ENCODE peak calls at places on chromosomes 4 and X, in six cellular contexts. M is A549, X is GM23338, T is K562, P is Panc1, R is HepG2. L is an unnamed sample.

GRCh38 chr4:1899149-1900086 is 28.2 kb downstream of the NSD2 start:
- DNase-seq in M (peak), X (peak), T (peak), P (peak), R (peak), L (peak)

GRCh38 chr4:182875471-182875870 is 41.7 kb downstream of the DCTD start:
- DNase-seq in M (no peak), X (no peak), T (no peak), P (no peak), R (no peak), L (no peak)

GRCh38 chrX:151938172-151938571 is 25.5 kb downstream of the MAGEA4 start:
- DNase-seq in M (no peak), X (no peak), T (no peak), P (no peak), R (no peak), L (no peak)

GRCh38 chrX:131951166-131951565 is 71.9 kb upstream of the STK26 start:
- DNase-seq in M (no peak), X (no peak), T (no peak), P (no peak), R (no peak), L (no peak)

GRCh38 chr4:155807021-155807420 is 48.2 kb downstream of the GUCY1B1 start:
- DNase-seq in M (no peak), X (no peak), T (no peak), P (no peak), R (no peak), L (no peak)

GRCh38 chrX:102697506-102697905 is 14.7 kb upstream of the GPRASP2 start:
- DNase-seq in M (no peak), X (no peak), T (no peak), P (no peak), R (no peak), L (no peak)

GRCh38 chr4:156896536-156896935 is 75.1 kb downstream of the PDGFC start:
- DNase-seq in M (no peak), X (no peak), T (no peak), P (no peak), R (no peak), L (no peak)

GRCh38 chrX:791479-792034 is 161.0 kb downstream of the SHOX start:
- DNase-seq in M (no peak), X (peak), T (no peak), P (no peak), R (no peak), L (no peak)

GRCh38 chr4:185911556-185912064 is 99.6 kb upstream of the SORBS2 start:
- DNase-seq in M (no peak), X (no peak), T (no peak), P (no peak), R (no peak), L (no peak)

GRCh38 chr4:2913168-2913567 is 50.0 kb downstream of the NOP14 start:
- DNase-seq in M (no peak), X (no peak), T (no peak), P (no peak), R (no peak), L (no peak)

GRCh38 chrX:130091976-130092522 is 18.2 kb downstream of the ELF4 start:
- DNase-seq in M (no peak), X (peak), T (peak), P (no peak), R (peak), L (peak)

GRCh38 chrX:149996515-149996914 is 58.2 kb upstream of the EOLA2 start:
- DNase-seq in M (no peak), X (no peak), T (no peak), P (no peak), R (peak), L (no peak)

GRCh38 chrX:149992918-149993317 is 54.6 kb upstream of the EOLA2 start:
- DNase-seq in M (no peak), X (no peak), T (no peak), P (no peak), R (no peak), L (no peak)

DNA sequence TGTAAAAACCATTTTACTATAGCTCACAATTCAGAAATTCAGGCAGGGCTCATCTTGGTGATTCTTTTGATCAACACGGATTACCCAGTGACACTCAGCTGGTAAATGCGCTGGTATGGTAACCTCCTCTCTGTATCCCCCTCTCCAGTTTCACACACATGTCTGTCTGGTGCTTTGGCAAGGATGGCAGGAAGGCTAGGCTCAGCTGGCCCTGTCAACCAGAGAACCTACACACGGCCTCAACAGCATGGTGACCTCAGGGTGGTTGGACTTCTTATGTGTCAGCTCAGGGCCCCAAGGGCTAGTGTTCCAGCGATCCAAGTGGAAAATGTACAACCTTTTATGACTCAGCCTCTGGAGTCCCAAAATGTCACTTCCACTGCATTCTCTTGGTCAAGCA is 55.7 kb upstream of the EOLA2 start:
- DNase-seq in M (no peak), X (no peak), T (no peak), P (no peak), R (no peak), L (no peak)
- H3K27ac ChIP-seq in M (no peak), X (no peak), T (no peak), P (no peak), R (no peak), L (no peak)

GRCh38 chr4:124913237-124913636 is 200.7 kb upstream of the ANKRD50 start:
- DNase-seq in M (no peak), X (peak), T (no peak), P (no peak), R (no peak), L (no peak)

GRCh38 chr4:124910327-124910726 is 197.8 kb upstream of the ANKRD50 start:
- DNase-seq in M (no peak), X (no peak), T (no peak), P (no peak), R (no peak), L (no peak)

GRCh38 chr4:124903995-124904722 is 191.6 kb upstream of the ANKRD50 start:
- DNase-seq in M (peak), X (peak), T (no peak), P (no peak), R (no peak), L (no peak)

GRCh38 chr4:124904723-124905390 is 192.3 kb upstream of the ANKRD50 start:
- DNase-seq in M (no peak), X (no peak), T (no peak), P (no peak), R (no peak), L (no peak)

DNA sequence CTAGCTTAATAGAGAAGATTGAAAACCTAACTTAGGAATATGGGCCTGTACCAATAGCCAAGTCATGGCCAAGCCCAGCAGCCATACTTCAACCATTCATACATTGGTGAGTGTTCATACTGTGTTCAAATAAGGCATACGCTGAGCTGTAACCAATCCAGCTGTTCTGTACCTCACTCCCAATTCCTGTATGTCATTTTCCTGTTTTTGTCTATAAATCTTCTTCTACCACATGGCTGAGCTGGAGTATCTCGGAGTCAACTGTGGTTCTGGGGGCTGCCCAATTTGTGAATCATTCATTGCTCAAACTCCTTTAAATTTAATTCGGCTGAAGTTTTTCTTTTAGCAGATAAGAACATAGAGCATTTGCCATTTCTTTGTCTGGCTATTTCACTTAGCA is 195.3 kb upstream of the ANKRD50 start:
- DNase-seq in M (no peak), X (no peak), T (no peak), P (no peak), R (no peak), L (no peak)
- TF ChIP-seq REST in M (no peak), X (no peak), T (no peak), P (no peak), R (no peak), L (no peak)

GRCh38 chr4:114180481-114180880 is 201.0 kb upstream of the ARSJ start:
- DNase-seq in M (peak), X (peak), T (no peak), P (peak), R (peak), L (no peak)
- TF ChIP-seq CTCF in M (peak), X (peak), T (peak), P (peak), R (peak), L (no peak)

GRCh38 chrX:148611993-148612392 is 111.6 kb downstream of the AFF2 start:
- DNase-seq in M (no peak), X (no peak), T (no peak), P (no peak), R (no peak), L (no peak)
- H3K27ac ChIP-seq in M (no peak), X (no peak), T (no peak), P (no peak), R (no peak), L (peak)

DNA sequence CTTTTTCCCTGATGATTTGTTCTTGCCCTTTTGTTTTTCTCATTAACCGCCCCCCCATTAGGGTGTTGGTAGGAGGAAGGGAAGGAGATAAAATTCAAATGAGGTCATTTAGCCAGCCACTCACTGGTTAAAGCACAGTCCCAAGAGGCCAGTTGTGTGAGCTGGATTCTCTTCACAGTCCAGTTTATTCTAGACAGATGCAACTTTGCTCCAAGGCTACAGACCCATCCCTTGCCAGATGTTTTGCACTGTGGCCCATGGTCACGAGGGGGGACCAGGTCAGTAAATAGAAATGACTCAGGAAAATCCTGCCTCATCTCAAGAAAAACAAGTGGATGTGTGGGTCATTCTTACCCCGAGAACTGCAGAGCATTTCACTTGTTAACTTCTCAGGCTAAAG is 20.5 kb upstream of the VEGFD start:
- DNase-seq in M (no peak), X (no peak), T (no peak), P (no peak), R (no peak), L (no peak)
- TF ChIP-seq REST in M (no peak), X (no peak), T (no peak), P (no peak), R (no peak), L (no peak)

DNA sequence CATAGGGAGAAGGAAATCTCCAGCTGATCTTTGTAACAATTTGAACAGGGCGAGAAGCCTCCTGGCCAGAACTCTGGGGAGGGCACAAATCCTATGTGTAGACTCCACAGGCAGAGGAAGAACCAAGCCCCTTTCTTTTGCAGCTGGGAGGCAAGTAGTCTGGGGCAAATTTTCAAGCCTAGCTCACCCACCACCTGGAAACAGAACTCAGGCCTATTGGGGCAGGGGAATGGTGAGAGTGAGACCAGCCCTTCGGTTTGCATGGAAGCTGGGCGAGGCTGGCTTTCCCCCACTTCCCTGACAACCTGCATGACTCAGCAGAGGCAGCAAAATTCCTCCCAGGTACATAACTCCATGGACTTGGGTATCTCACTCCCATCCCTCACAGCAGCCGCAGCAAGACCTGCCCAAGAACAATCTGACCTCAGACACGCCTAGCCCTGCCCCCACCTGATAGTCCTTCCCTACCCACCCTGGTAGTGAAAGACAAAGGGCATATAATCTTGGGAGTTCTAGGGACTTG is 138.2 kb downstream of the EMCN start:
- DNase-seq in M (no peak), X (no peak), T (no peak), P (no peak), R (no peak), L (no peak)
- TF ChIP-seq CTCF in M (no peak), X (no peak), T (no peak), P (no peak), R (no peak), L (no peak)

GRCh38 chr4:150318527-150318926 is 240.3 kb downstream of the DCLK2 start:
- DNase-seq in M (no peak), X (no peak), T (no peak), P (no peak), R (no peak), L (no peak)

GRCh38 chr4:150323551-150324325 is 245.5 kb downstream of the DCLK2 start:
- DNase-seq in M (no peak), X (peak), T (no peak), P (no peak), R (no peak), L (no peak)

GRCh38 chr4:150316332-150317205 is 238.3 kb downstream of the DCLK2 start:
- DNase-seq in M (no peak), X (no peak), T (no peak), P (no peak), R (no peak), L (no peak)

GRCh38 chr4:150318971-150319370 is 240.7 kb downstream of the DCLK2 start:
- DNase-seq in M (no peak), X (no peak), T (peak), P (no peak), R (no peak), L (no peak)

GRCh38 chr4:150321113-150321512 is 242.9 kb downstream of the DCLK2 start:
- DNase-seq in M (no peak), X (peak), T (peak), P (no peak), R (no peak), L (no peak)
- H3K27ac ChIP-seq in M (no peak), X (no peak), T (peak), P (no peak), R (no peak), L (no peak)

L was measured in HL-60.